ENCODE peak calls at places on chromosomes 11 and 22, in six cellular contexts. G, N, H, I, D and R are unnamed samples. For H3K9me2, the result is how much of the 10 kb centered on the place peaks cover.

GRCh38 chr11:66188580-66188979 is 79.9 kb upstream of the RAB1B start:
- DNase-seq in D (no peak), I (peak), N (peak), G (no peak), H (no peak), R (no peak)

GRCh38 chr11:120260616-120261015 is 20.7 kb downstream of the POU2F3 start:
- DNase-seq in I (no peak), G (no peak), N (no peak), H (no peak), D (no peak), R (no peak)

GRCh38 chr11:15117751-15118150 is 3.0 kb downstream of the INSC start:
- DNase-seq in N (no peak), G (no peak), D (no peak), I (no peak), H (no peak), R (no peak)

GRCh38 chr11:84800755-84801346 is 826.3 kb downstream of the DLG2 start:
- DNase-seq in G (peak), I (peak), H (peak), D (no peak), N (peak), R (no peak)

GRCh38 chr22:46537221-46537945 is at the start of gene CELSR1:
- DNase-seq in D (no peak), N (peak), G (no peak), I (peak), H (peak), R (no peak)

GRCh38 chr11:86014221-86014620 is 54.7 kb downstream of the PICALM start:
- DNase-seq in H (no peak), D (no peak), G (no peak), N (no peak), I (no peak), R (no peak)

GRCh38 chr11:76243157-76243556 is 36.9 kb upstream of the WNT11 start:
- DNase-seq in H (peak), N (no peak), D (no peak), G (no peak), I (no peak), R (no peak)

GRCh38 chr11:61021661-61022212 is 50.3 kb downstream of the CD6 start:
- DNase-seq in G (no peak), N (no peak), H (no peak), D (no peak), I (no peak), R (no peak)

GRCh38 chr11:102683277-102683676 is 22.3 kb downstream of the MMP27 start:
- DNase-seq in G (peak), D (peak), I (peak), N (no peak), H (no peak), R (no peak)

GRCh38 chr22:19974935-19975706 is 33.5 kb upstream of the TXNRD2 start:
- DNase-seq in G (no peak), H (no peak), I (peak), N (no peak), D (no peak), R (no peak)

GRCh38 chr11:126336646-126337045 is 18.8 kb upstream of the ST3GAL4 start:
- DNase-seq in D (no peak), N (no peak), G (no peak), H (no peak), I (no peak), R (no peak)

GRCh38 chr22:41987276-41987675 is 11.3 kb upstream of the WBP2NL start:
- DNase-seq in G (no peak), D (no peak), I (no peak), H (no peak), N (no peak), R (no peak)

GRCh38 chr11:5280582-5281102 is 10.9 kb upstream of the HBE1 start:
- DNase-seq in D (peak), G (peak), N (peak), H (no peak), I (peak), R (peak)

GRCh38 chr11:78168539-78169477 is 19.6 kb downstream of the KCTD21 start:
- DNase-seq in H (peak), I (no peak), N (peak), G (no peak), D (no peak), R (no peak)

GRCh38 chr11:7204778-7205177 is 46.9 kb upstream of the SYT9 start:
- DNase-seq in I (peak), G (no peak), N (peak), H (no peak), D (no peak), R (no peak)

GRCh38 chr11:35282226-35282882 is 137.0 kb downstream of the SLC1A2 start:
- DNase-seq in G (no peak), I (no peak), D (no peak), N (peak), H (no peak), R (no peak)

GRCh38 chr11:17906436-17906835 is 106.4 kb downstream of the SERGEF start:
- DNase-seq in G (no peak), I (peak), N (no peak), H (peak), D (peak), R (no peak)

GRCh38 chr11:13448876-13449275 is 14.1 kb downstream of the BTBD10 start:
- DNase-seq in G (no peak), D (no peak), I (no peak), H (no peak), N (peak), R (no peak)

GRCh38 chr22:39292561-39293074 is 26.8 kb downstream of the RPL3 start:
- DNase-seq in D (no peak), I (peak), G (peak), N (peak), H (no peak), R (no peak)

GRCh38 chr22:43273902-43274484 is 69.2 kb downstream of the SCUBE1 start:
- DNase-seq in N (peak), I (peak), H (peak), G (peak), D (peak), R (peak)

GRCh38 chr11:130124096-130124495 is 35.5 kb upstream of the ST14 start:
- DNase-seq in N (peak), G (peak), D (no peak), I (peak), H (no peak), R (no peak)

GRCh38 chr11:61487342-61488025 is 21.1 kb upstream of the LRRC10B start:
- DNase-seq in I (no peak), H (no peak), G (no peak), N (no peak), D (no peak), R (no peak)

GRCh38 chr22:32880906-32881596 is 79.5 kb downstream of the TIMP3 start:
- DNase-seq in D (no peak), I (no peak), N (no peak), H (peak), G (no peak), R (no peak)

GRCh38 chr22:23217171-23218052 is 37.1 kb downstream of the BCR start:
- DNase-seq in G (no peak), H (no peak), I (no peak), N (no peak), D (no peak), R (no peak)

GRCh38 chr22:44276706-44277403 is 35.9 kb downstream of the SHISAL1 start:
- DNase-seq in I (no peak), D (no peak), N (no peak), G (no peak), H (no peak), R (no peak)

GRCh38 chr11:88886796-88887195 is 179.0 kb downstream of the GRM5 start:
- DNase-seq in G (peak), I (peak), H (peak), N (peak), D (peak), R (peak)

GRCh38 chr22:34800265-34800664 is 265.7 kb upstream of the ISX start:
- DNase-seq in I (no peak), G (no peak), N (no peak), H (no peak), D (no peak), R (no peak)

GRCh38 chr11:72954860-72955259 is 140.6 kb downstream of the ATG16L2 start:
- DNase-seq in D (no peak), I (no peak), G (no peak), N (no peak), H (no peak), R (no peak)

DNA sequence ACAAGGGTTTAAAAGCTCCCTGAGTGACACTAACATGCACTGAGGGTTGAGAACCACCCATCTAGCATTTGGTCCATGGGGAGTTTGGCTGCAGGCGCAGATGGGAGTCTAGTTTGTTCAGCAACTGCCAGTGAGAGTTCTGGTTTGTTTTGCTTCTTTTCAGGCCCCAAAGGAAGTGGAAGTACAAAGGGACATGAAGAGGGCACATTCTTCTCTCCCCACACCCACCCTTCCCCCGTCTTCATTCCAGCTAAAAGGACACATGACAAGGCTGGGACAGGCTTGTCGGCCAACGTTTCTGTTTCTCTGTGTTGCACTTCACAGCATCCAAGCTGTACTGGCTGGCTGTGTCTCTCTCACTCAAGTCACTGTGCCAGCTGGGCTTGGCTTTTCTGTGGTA is 8.2 kb upstream of the ENDOD1 start:
- DNase-seq in N (no peak), H (no peak), G (no peak), I (no peak), D (no peak), R (no peak)
- H3K9me2 ChIP-seq in N (under half), H (under half), G (under half), I (under half), D (under half), R (under half)

GRCh38 chr11:124543145-124543544 is 309 bp downstream of the OR8B12 start:
- DNase-seq in N (no peak), D (no peak), H (no peak), I (no peak), G (no peak), R (no peak)

GRCh38 chr11:124541204-124541603 is 2.2 kb downstream of the OR8B12 start:
- DNase-seq in G (no peak), D (no peak), I (no peak), H (no peak), N (no peak), R (no peak)

GRCh38 chr11:124538019-124538418 is 5.4 kb downstream of the OR8B12 start:
- DNase-seq in I (no peak), N (peak), D (no peak), H (no peak), G (no peak), R (no peak)

GRCh38 chr11:124543554-124543953 is at the start of gene OR8B12:
- DNase-seq in G (no peak), D (no peak), I (no peak), N (no peak), H (no peak), R (no peak)
- H3K9ac ChIP-seq in G (no peak), D (no peak), I (no peak), N (no peak), H (no peak), R (no peak)

DNA sequence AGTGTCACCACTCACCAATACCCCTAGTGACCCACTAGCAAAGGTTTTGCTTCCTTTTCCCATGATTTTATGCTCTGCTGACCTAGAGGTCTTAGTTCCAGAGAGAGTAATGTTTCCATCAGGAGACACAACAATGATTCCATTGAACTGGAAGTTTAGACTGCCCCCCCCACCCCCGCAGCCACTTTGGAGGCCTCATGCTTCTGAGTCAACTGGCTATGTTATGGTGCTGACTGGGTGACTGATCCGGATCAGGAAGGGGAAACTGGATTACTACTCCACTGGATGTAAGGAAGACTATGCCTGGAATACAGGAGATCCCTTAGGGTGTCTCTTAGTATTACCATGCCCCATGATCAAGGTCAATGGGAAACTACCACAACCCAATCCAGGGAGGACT is 633.6 kb downstream of the OPCML start:
- DNase-seq in G (no peak), H (no peak), D (no peak), N (no peak), I (no peak), R (no peak)
- H3K9me2 ChIP-seq in G (under half), H (under half), D (under half), N (under half), I (under half), R (under half)

DNA sequence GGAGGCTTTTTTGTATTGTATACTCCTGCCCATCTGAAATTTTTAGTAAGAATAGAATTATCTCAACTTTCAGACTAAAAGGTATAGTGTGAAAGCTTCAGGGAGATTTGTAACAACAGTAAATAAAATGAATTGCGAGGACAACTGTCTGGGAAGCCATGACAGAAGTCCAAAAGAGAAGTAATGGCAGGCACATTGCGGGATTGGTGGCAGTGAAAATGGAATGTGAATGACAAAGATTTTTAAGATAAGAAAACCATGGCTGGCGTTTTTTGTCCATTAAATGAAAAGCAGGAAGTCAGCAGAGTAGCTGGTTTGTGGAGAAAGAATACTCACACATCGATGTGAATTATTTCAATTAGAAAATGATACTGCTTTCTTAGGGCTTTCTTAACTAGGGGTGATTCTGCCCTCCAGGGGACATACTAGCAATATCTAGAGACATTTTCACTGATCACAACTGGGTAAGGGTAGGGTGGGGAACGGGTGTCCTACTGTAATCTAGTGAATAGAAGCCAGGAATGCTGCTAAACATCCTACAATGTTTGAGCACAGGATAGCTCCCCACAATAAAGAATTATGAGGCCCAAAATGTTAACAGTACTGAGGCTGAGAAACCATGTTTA is 1.6 kb downstream of the NPAT start:
- DNase-seq in I (peak), G (no peak), D (peak), H (no peak), N (peak), R (peak)
- H3K9ac ChIP-seq in I (peak), G (peak), D (peak), H (peak), N (peak), R (peak)

GRCh38 chr11:74689666-74690065 is 41.6 kb downstream of the CHRDL2 start:
- DNase-seq in N (peak), H (no peak), I (peak), G (no peak), D (no peak), R (no peak)
- H3K9me2 ChIP-seq in N (under half), H (under half), I (under half), G (under half), D (under half), R (under half)

GRCh38 chr22:50032109-50032871 is 19.7 kb upstream of the IL17REL start:
- DNase-seq in N (no peak), I (no peak), H (peak), D (no peak), G (no peak), R (no peak)

GRCh38 chr22:50034126-50035081 is 21.8 kb upstream of the IL17REL start:
- DNase-seq in I (no peak), H (peak), D (no peak), G (no peak), N (no peak), R (no peak)

GRCh38 chr22:50032941-50033601 is 20.5 kb upstream of the IL17REL start:
- DNase-seq in G (no peak), D (no peak), N (no peak), H (peak), I (no peak), R (no peak)

GRCh38 chr22:50035976-50036375 is 22.1 kb downstream of the TTLL8 start:
- DNase-seq in N (no peak), I (no peak), G (no peak), D (no peak), H (peak), R (no peak)

DNA sequence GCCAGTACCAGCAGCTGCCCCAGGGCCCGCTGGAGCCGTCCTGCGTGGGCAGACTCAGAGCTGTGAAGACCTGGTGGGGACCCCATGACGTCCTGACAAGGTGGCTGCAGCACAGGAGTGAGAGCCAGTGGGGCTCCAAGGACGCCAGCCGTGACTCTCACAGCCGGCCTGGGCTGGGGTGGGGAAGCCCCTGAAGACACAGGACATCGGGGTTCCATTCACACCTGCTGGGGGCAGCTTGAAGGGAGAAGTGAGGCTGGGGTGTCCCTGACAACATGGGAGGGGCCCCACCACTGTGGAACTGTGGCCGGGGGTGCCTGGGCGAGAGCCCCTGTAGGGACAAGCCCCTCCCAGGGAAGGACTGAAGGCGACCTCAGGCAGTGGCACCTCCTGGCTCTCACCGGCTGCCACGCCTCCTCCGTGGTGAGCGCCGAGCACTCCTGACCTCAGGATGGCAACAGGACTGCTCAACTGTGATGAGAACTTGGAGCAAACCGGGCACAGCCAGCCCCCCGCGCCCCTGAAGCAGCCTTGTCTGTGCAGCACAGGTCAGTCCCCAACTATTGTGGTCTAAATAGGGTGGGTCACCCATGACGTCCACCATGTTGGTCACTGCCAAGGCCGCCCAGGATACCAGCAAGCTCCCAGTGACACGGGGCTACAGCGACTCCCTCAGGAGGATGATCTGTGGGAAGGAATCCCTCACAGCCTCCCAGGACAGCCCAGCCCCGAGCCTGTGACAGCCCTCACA is 22.7 kb upstream of the IL17REL start:
- DNase-seq in H (peak), N (no peak), D (no peak), G (no peak), I (no peak), R (no peak)
- H3K9ac ChIP-seq in H (no peak), N (no peak), D (no peak), G (no peak), I (no peak), R (no peak)

GRCh38 chr11:132898021-132898420 is 634.3 kb downstream of the OPCML start:
- DNase-seq in I (no peak), G (no peak), D (no peak), N (no peak), H (no peak), R (no peak)
- H3K9me2 ChIP-seq in I (under half), G (under half), D (under half), N (under half), H (under half), R (under half)